ENCODE peak calls at places on chromosome 7, in nine cellular contexts. One of them, this sample, is unnamed.

GRCh38 chr7:106462365-106462859 is 177.6 kb upstream of the NAMPT start:
- DNase-seq in lower leg skin: no peak
- DNase-seq in uterus: no peak
- DNase-seq in gastrocnemius medialis: no peak
- DNase-seq in HCT116: no peak
- DNase-seq in H54: no peak
- DNase-seq in Peyer's patch: no peak
- DNase-seq in tibial nerve: peak; percentile 61
- DNase-seq in ovary: no peak
- DNase-seq in this sample: peak; percentile 60

GRCh38 chr7:103048833-103049232 is 25.8 kb downstream of the FBXL13 start:
- DNase-seq in lower leg skin: no peak
- DNase-seq in uterus: no peak
- DNase-seq in gastrocnemius medialis: no peak
- DNase-seq in HCT116: peak; percentile 33
- DNase-seq in H54: no peak
- DNase-seq in Peyer's patch: no peak
- DNase-seq in tibial nerve: no peak
- DNase-seq in ovary: no peak
- DNase-seq in this sample: peak; percentile 40

GRCh38 chr7:47332681-47333080 is 249.2 kb downstream of the TNS3 start:
- DNase-seq in lower leg skin: no peak
- DNase-seq in uterus: no peak
- DNase-seq in gastrocnemius medialis: no peak
- DNase-seq in HCT116: no peak
- DNase-seq in H54: no peak
- DNase-seq in Peyer's patch: no peak
- DNase-seq in tibial nerve: no peak
- DNase-seq in ovary: no peak
- DNase-seq in this sample: no peak

GRCh38 chr7:118995395-118995794 is 770.9 kb downstream of the ANKRD7 start:
- DNase-seq in lower leg skin: no peak
- DNase-seq in uterus: no peak
- DNase-seq in gastrocnemius medialis: no peak
- DNase-seq in HCT116: no peak
- DNase-seq in H54: no peak
- DNase-seq in Peyer's patch: no peak
- DNase-seq in tibial nerve: no peak
- DNase-seq in ovary: no peak
- DNase-seq in this sample: no peak

GRCh38 chr7:16417958-16418357 is 3.4 kb downstream of the CRPPA start:
- DNase-seq in lower leg skin: no peak
- DNase-seq in uterus: no peak
- DNase-seq in gastrocnemius medialis: no peak
- DNase-seq in HCT116: no peak
- DNase-seq in H54: no peak
- DNase-seq in Peyer's patch: no peak
- DNase-seq in tibial nerve: no peak
- DNase-seq in ovary: no peak
- DNase-seq in this sample: peak; percentile 5

GRCh38 chr7:158602905-158603772 is 15.5 kb upstream of the PTPRN2 start:
- DNase-seq in lower leg skin: no peak
- DNase-seq in uterus: no peak
- DNase-seq in gastrocnemius medialis: no peak
- DNase-seq in HCT116: no peak
- DNase-seq in H54: no peak
- DNase-seq in Peyer's patch: no peak
- DNase-seq in tibial nerve: no peak
- DNase-seq in ovary: no peak
- DNase-seq in this sample: no peak

GRCh38 chr7:10973942-10974716 is 457 bp downstream of the PHF14 start:
- DNase-seq in lower leg skin: peak; percentile 14
- DNase-seq in uterus: peak; percentile 38
- DNase-seq in gastrocnemius medialis: no peak
- DNase-seq in HCT116: no peak
- DNase-seq in H54: peak; percentile 38
- DNase-seq in Peyer's patch: peak; percentile 50
- DNase-seq in tibial nerve: peak; percentile 5
- DNase-seq in ovary: peak; percentile 28
- DNase-seq in this sample: peak; percentile 66

GRCh38 chr7:82080254-82080924 is 310.5 kb upstream of the HGF start:
- DNase-seq in lower leg skin: no peak
- DNase-seq in uterus: no peak
- DNase-seq in gastrocnemius medialis: no peak
- DNase-seq in HCT116: no peak
- DNase-seq in H54: no peak
- DNase-seq in Peyer's patch: no peak
- DNase-seq in tibial nerve: no peak
- DNase-seq in ovary: no peak
- DNase-seq in this sample: no peak

GRCh38 chr7:43721193-43721806 is 8.0 kb downstream of the COA1 start:
- DNase-seq in lower leg skin: no peak
- DNase-seq in uterus: no peak
- DNase-seq in gastrocnemius medialis: no peak
- DNase-seq in HCT116: no peak
- DNase-seq in H54: no peak
- DNase-seq in Peyer's patch: no peak
- DNase-seq in tibial nerve: peak; percentile 69
- DNase-seq in ovary: no peak
- DNase-seq in this sample: peak; percentile 78

DNA sequence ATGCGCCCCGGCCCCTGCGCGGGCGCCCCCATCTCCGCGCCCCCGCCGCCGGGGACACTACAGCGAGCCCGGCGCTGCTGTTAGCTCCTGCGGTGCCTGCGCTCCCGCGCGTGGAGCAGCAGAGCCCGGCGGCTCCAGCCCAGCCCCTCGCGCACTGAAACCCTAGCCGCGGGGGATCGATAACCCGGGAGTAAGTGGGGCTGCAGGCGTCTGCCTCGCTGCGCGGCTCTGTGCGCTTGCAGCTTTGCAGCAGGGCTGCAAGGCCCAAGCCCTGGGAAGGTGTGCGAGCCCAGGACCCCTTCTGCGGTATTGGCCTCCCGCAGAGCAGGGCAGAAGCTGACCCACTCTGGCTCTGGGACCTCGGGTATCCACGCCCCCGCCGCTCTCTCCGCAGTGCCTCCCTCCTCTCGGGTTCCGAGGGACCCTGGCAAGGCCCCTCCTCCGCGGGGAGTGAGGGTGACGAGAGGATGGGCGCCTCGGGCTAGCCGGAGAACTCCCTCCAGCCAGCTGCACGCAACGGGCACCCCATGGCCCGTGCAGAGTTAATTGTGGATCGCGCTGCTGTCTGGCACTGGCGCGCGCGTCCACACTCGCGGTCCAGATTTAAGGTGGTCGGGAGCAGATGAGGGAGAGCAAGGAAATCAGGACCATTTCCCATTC is 2.2 kb downstream of the SHH start:
- DNase-seq in lower leg skin: no peak
- DNase-seq in uterus: no peak
- DNase-seq in gastrocnemius medialis: no peak
- DNase-seq in HCT116: no peak
- DNase-seq in H54: no peak
- DNase-seq in Peyer's patch: no peak
- DNase-seq in tibial nerve: no peak
- DNase-seq in ovary: no peak
- DNase-seq in this sample: no peak
- TF ChIP-seq POLR2A in lower leg skin: no peak
- TF ChIP-seq POLR2A in uterus: no peak
- TF ChIP-seq POLR2A in gastrocnemius medialis: no peak
- TF ChIP-seq POLR2A in HCT116: no peak
- TF ChIP-seq POLR2A in H54: no peak
- TF ChIP-seq POLR2A in Peyer's patch: no peak
- TF ChIP-seq POLR2A in tibial nerve: no peak
- TF ChIP-seq POLR2A in ovary: no peak
- TF ChIP-seq POLR2A in this sample: no peak

DNA sequence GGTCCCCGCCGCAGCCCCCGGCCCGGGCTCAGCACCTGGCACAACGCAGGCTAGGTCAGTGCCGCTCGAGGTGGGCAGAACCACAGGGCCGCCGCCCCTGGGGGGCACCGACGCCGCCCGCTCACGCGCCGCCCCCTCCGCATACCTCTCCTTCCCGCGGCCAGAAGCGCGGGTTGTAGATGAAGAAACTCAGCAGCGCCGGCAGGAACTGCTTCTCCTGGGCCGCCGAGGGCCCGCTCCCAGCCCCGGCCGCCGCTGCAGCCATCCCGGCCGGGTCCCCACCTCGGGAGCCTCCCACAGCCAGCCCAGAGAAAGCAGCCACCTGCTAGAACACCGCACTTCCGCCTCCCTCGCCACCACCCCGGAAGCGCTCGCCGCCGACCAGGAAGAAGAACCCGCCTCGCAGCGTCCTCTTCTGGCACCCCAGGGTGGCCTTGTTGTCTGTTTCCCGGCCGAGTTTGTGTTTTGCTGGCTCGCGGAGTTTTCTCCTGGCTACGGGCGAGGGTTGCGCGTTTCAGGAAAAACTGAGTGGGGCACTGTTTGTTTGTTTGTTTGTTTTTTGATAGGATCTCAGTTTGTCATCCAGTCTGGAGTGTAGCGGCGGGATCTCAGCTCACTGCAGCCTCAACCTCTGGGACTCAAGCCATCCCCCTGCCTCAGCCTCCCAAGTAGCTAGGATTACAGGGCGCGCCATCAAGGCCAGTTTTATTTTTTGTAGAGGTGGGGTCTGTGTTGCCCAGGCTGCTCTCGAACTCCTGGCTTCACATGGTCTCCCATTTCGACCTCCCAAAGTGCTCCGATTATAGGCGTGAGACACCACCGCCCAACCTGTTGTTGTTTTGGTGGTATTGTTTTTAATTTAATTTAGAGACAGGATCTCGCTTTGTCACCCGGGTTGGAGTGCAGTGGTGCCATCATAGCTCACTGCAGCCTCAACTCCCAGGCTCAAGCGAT is 17.7 kb downstream of the OCM2 start:
- DNase-seq in lower leg skin: peak; percentile 70
- DNase-seq in uterus: peak; percentile 68
- DNase-seq in gastrocnemius medialis: peak; percentile 46
- DNase-seq in HCT116: peak; percentile 63
- DNase-seq in H54: peak; percentile 92
- DNase-seq in Peyer's patch: peak; percentile 92
- DNase-seq in tibial nerve: peak; percentile 58
- DNase-seq in ovary: peak; percentile 57
- DNase-seq in this sample: peak; percentile 89
- TF ChIP-seq POLR2A in lower leg skin: no peak
- TF ChIP-seq POLR2A in uterus: no peak
- TF ChIP-seq POLR2A in gastrocnemius medialis: peak; percentile 20
- TF ChIP-seq POLR2A in HCT116: peak; percentile 75
- TF ChIP-seq POLR2A in H54: peak; percentile 54
- TF ChIP-seq POLR2A in Peyer's patch: no peak
- TF ChIP-seq POLR2A in tibial nerve: no peak
- TF ChIP-seq POLR2A in ovary: no peak
- TF ChIP-seq POLR2A in this sample: peak; percentile 75

DNA sequence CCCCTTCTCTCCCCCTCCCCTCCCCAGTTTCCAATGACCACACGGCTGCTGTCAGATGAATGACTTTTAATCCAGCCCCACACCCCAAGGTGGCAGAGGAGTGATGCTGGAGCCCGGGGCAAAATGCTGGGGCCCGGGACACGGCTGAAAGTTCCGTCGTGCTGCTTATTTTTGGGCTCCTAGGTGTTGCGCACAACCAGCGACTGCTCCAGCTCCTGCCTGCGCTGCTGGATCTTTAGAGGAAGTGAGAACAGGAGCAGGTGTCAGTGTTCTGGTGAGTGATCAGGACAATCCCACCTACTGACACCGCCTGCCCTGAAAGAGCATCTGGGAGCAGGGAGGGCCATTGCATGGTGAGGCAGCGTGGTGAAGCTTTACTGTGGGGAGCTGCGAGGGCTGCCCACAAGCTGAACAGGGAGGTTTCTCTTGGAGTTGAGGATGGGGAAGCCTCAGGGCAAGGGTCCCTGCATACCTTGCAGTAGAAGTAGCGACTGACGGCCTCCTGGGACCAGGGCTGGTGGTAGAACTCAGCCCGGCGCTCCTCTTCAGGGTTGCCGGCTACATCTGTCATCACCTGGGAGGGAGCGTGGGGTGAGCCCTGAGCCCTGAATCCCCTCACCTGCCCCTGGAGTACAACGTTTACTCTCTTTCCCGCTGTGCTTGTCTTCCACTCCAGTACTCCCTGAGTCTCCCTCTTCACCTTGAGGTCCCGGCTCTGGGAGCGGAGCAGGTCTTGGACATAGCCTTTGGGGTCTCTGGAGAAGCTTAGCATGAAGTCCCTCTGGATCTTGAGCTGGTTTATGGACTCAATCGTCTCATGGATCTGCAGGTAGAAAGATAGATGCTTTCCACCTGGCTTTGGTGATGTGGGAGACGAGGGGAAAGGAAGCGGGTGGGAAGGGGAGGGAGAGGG is 6.9 kb downstream of the CHPF2 start:
- DNase-seq in lower leg skin: no peak
- DNase-seq in uterus: no peak
- DNase-seq in gastrocnemius medialis: no peak
- DNase-seq in HCT116: no peak
- DNase-seq in H54: no peak
- DNase-seq in Peyer's patch: no peak
- DNase-seq in tibial nerve: no peak
- DNase-seq in ovary: no peak
- DNase-seq in this sample: no peak
- TF ChIP-seq POLR2A in lower leg skin: no peak
- TF ChIP-seq POLR2A in uterus: no peak
- TF ChIP-seq POLR2A in gastrocnemius medialis: no peak
- TF ChIP-seq POLR2A in HCT116: no peak
- TF ChIP-seq POLR2A in H54: no peak
- TF ChIP-seq POLR2A in Peyer's patch: no peak
- TF ChIP-seq POLR2A in tibial nerve: no peak
- TF ChIP-seq POLR2A in ovary: no peak
- TF ChIP-seq POLR2A in this sample: no peak

DNA sequence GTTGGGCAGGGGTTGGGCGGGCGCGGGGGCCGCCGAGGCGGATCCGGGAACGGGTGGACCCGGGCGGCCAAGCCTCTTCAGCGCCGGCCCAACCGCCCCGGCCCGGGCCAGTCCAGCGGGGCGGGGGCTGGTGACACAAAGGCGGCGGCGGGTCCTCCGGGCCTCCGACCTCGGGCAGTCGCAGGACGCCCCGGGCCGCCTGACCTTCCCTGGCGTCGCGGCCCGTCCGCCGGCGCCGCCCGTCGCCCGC is 54.2 kb downstream of the METTL2B start:
- DNase-seq in lower leg skin: peak; percentile 19
- DNase-seq in uterus: no peak
- DNase-seq in gastrocnemius medialis: no peak
- DNase-seq in HCT116: no peak
- DNase-seq in H54: no peak
- DNase-seq in Peyer's patch: no peak
- DNase-seq in tibial nerve: peak; percentile 6
- DNase-seq in ovary: no peak
- DNase-seq in this sample: no peak
- TF ChIP-seq POLR2A in lower leg skin: no peak
- TF ChIP-seq POLR2A in uterus: no peak
- TF ChIP-seq POLR2A in gastrocnemius medialis: no peak
- TF ChIP-seq POLR2A in HCT116: peak; percentile 22
- TF ChIP-seq POLR2A in H54: peak; percentile 87
- TF ChIP-seq POLR2A in Peyer's patch: peak; percentile 33
- TF ChIP-seq POLR2A in tibial nerve: no peak
- TF ChIP-seq POLR2A in ovary: no peak
- TF ChIP-seq POLR2A in this sample: peak; percentile 44